ENCODE peak calls at places on chromosomes 5 and 9, in six cellular contexts. One of them, this sample, is unnamed.

GRCh38 chr9:93315118-93315517 is 131.2 kb downstream of the WNK2 start:
- DNase-seq in RKO: no peak
- DNase-seq in left cardiac atrium: no peak
- DNase-seq in cardiac septum: no peak
- DNase-seq in frontal cortex: no peak
- DNase-seq in mesenteric fat pad: no peak
- DNase-seq in this sample: no peak

GRCh38 chr9:6781476-6781875 is 23.7 kb downstream of the KDM4C start:
- DNase-seq in left cardiac atrium: no peak
- DNase-seq in mesenteric fat pad: no peak
- DNase-seq in frontal cortex: no peak
- DNase-seq in cardiac septum: no peak
- DNase-seq in RKO: no peak
- DNase-seq in this sample: no peak

GRCh38 chr9:131984564-131984963 is 95.1 kb downstream of the MED27 start:
- DNase-seq in left cardiac atrium: no peak
- DNase-seq in mesenteric fat pad: no peak
- DNase-seq in frontal cortex: no peak
- DNase-seq in RKO: no peak
- DNase-seq in cardiac septum: no peak
- DNase-seq in this sample: no peak

GRCh38 chr5:122163151-122164069 is 34.1 kb downstream of the ZNF474 start:
- DNase-seq in RKO: peak
- DNase-seq in frontal cortex: no peak
- DNase-seq in cardiac septum: no peak
- DNase-seq in mesenteric fat pad: no peak
- DNase-seq in left cardiac atrium: no peak
- DNase-seq in this sample: peak

GRCh38 chr9:124248992-124249391 is 8.8 kb upstream of the NEK6 start:
- DNase-seq in cardiac septum: no peak
- DNase-seq in RKO: no peak
- DNase-seq in left cardiac atrium: no peak
- DNase-seq in mesenteric fat pad: no peak
- DNase-seq in frontal cortex: no peak
- DNase-seq in this sample: no peak

GRCh38 chr5:170740586-170741205 is 42.8 kb upstream of the GABRP start:
- DNase-seq in left cardiac atrium: no peak
- DNase-seq in cardiac septum: no peak
- DNase-seq in mesenteric fat pad: no peak
- DNase-seq in frontal cortex: no peak
- DNase-seq in RKO: no peak
- DNase-seq in this sample: no peak

GRCh38 chr9:136225748-136226679 is 19.6 kb downstream of the QSOX2 start:
- DNase-seq in RKO: peak
- DNase-seq in cardiac septum: no peak
- DNase-seq in mesenteric fat pad: no peak
- DNase-seq in frontal cortex: no peak
- DNase-seq in left cardiac atrium: no peak
- DNase-seq in this sample: peak

GRCh38 chr9:85536076-85536475 is 205.7 kb downstream of the AGTPBP1 start:
- DNase-seq in cardiac septum: no peak
- DNase-seq in left cardiac atrium: peak
- DNase-seq in RKO: no peak
- DNase-seq in mesenteric fat pad: no peak
- DNase-seq in frontal cortex: no peak
- DNase-seq in this sample: no peak

GRCh38 chr9:136606687-136607333 is 55.9 kb upstream of the EGFL7 start:
- DNase-seq in cardiac septum: no peak
- DNase-seq in frontal cortex: no peak
- DNase-seq in mesenteric fat pad: no peak
- DNase-seq in left cardiac atrium: no peak
- DNase-seq in RKO: no peak
- DNase-seq in this sample: no peak

GRCh38 chr5:67033893-67034605 is 162.6 kb downstream of the CD180 start:
- DNase-seq in frontal cortex: no peak
- DNase-seq in cardiac septum: no peak
- DNase-seq in left cardiac atrium: no peak
- DNase-seq in mesenteric fat pad: no peak
- DNase-seq in RKO: no peak
- DNase-seq in this sample: no peak

GRCh38 chr9:112819635-112820496 is 69.3 kb downstream of the SNX30 start:
- DNase-seq in frontal cortex: no peak
- DNase-seq in mesenteric fat pad: no peak
- DNase-seq in cardiac septum: no peak
- DNase-seq in RKO: peak
- DNase-seq in left cardiac atrium: peak
- DNase-seq in this sample: peak

GRCh38 chr5:149135536-149136201 is 5.6 kb upstream of the ABLIM3 start:
- DNase-seq in RKO: no peak
- DNase-seq in cardiac septum: no peak
- DNase-seq in mesenteric fat pad: no peak
- DNase-seq in left cardiac atrium: no peak
- DNase-seq in frontal cortex: no peak
- DNase-seq in this sample: no peak

GRCh38 chr5:15321771-15322170 is 178.2 kb upstream of the FBXL7 start:
- DNase-seq in mesenteric fat pad: no peak
- DNase-seq in frontal cortex: no peak
- DNase-seq in RKO: no peak
- DNase-seq in cardiac septum: no peak
- DNase-seq in left cardiac atrium: no peak
- DNase-seq in this sample: no peak

GRCh38 chr5:83632874-83633273 is 87.8 kb downstream of the HAPLN1 start:
- DNase-seq in cardiac septum: no peak
- DNase-seq in mesenteric fat pad: no peak
- DNase-seq in left cardiac atrium: no peak
- DNase-seq in RKO: no peak
- DNase-seq in frontal cortex: no peak
- DNase-seq in this sample: no peak

GRCh38 chr5:27083763-27084420 is 45.5 kb upstream of the CDH9 start:
- DNase-seq in mesenteric fat pad: no peak
- DNase-seq in cardiac septum: no peak
- DNase-seq in left cardiac atrium: no peak
- DNase-seq in RKO: no peak
- DNase-seq in frontal cortex: no peak
- DNase-seq in this sample: no peak

GRCh38 chr5:102090770-102091169 is 205.3 kb downstream of the SLCO4C1 start:
- DNase-seq in cardiac septum: no peak
- DNase-seq in left cardiac atrium: no peak
- DNase-seq in mesenteric fat pad: no peak
- DNase-seq in RKO: peak
- DNase-seq in frontal cortex: no peak
- DNase-seq in this sample: peak

GRCh38 chr9:15370496-15371464 is 51.9 kb upstream of the SNAPC3 start:
- DNase-seq in mesenteric fat pad: no peak
- DNase-seq in frontal cortex: no peak
- DNase-seq in RKO: no peak
- DNase-seq in cardiac septum: no peak
- DNase-seq in left cardiac atrium: no peak
- DNase-seq in this sample: peak

GRCh38 chr9:34896112-34896511 is 62.0 kb upstream of the PHF24 start:
- DNase-seq in mesenteric fat pad: no peak
- DNase-seq in cardiac septum: no peak
- DNase-seq in frontal cortex: no peak
- DNase-seq in RKO: peak
- DNase-seq in left cardiac atrium: no peak
- DNase-seq in this sample: peak

GRCh38 chr5:117131048-117131679 is 556.5 kb upstream of the SEMA6A start:
- DNase-seq in cardiac septum: no peak
- DNase-seq in mesenteric fat pad: no peak
- DNase-seq in frontal cortex: no peak
- DNase-seq in RKO: no peak
- DNase-seq in left cardiac atrium: no peak
- DNase-seq in this sample: no peak

GRCh38 chr5:138354926-138355378 is 2.5 kb downstream of the KDM3B start:
- DNase-seq in mesenteric fat pad: no peak
- DNase-seq in frontal cortex: no peak
- DNase-seq in cardiac septum: no peak
- DNase-seq in left cardiac atrium: peak
- DNase-seq in RKO: peak
- DNase-seq in this sample: peak

GRCh38 chr9:108467653-108468324 is 388.0 kb downstream of the ACTL7B start:
- DNase-seq in frontal cortex: no peak
- DNase-seq in mesenteric fat pad: no peak
- DNase-seq in RKO: peak
- DNase-seq in left cardiac atrium: no peak
- DNase-seq in cardiac septum: no peak
- DNase-seq in this sample: no peak

GRCh38 chr9:89903076-89903475 is 298.3 kb downstream of the GADD45G start:
- DNase-seq in cardiac septum: no peak
- DNase-seq in left cardiac atrium: no peak
- DNase-seq in mesenteric fat pad: peak
- DNase-seq in RKO: no peak
- DNase-seq in frontal cortex: no peak
- DNase-seq in this sample: no peak

GRCh38 chr9:87667164-87667738 is 58.7 kb upstream of the CTSL start:
- DNase-seq in mesenteric fat pad: peak
- DNase-seq in RKO: peak
- DNase-seq in left cardiac atrium: no peak
- DNase-seq in cardiac septum: no peak
- DNase-seq in frontal cortex: no peak
- DNase-seq in this sample: peak

GRCh38 chr9:33923998-33924701 is 107.2 kb downstream of the UBE2R2 start:
- DNase-seq in frontal cortex: no peak
- DNase-seq in left cardiac atrium: no peak
- DNase-seq in RKO: no peak
- DNase-seq in cardiac septum: no peak
- DNase-seq in mesenteric fat pad: peak
- DNase-seq in this sample: no peak

GRCh38 chr5:180119031-180119885 is 47.7 kb upstream of the RNF130 start:
- DNase-seq in RKO: no peak
- DNase-seq in cardiac septum: peak
- DNase-seq in left cardiac atrium: peak
- DNase-seq in mesenteric fat pad: peak
- DNase-seq in frontal cortex: no peak
- DNase-seq in this sample: no peak

GRCh38 chr9:4114569-4115505 is 185.0 kb downstream of the GLIS3 start:
- DNase-seq in left cardiac atrium: no peak
- DNase-seq in RKO: no peak
- DNase-seq in mesenteric fat pad: no peak
- DNase-seq in cardiac septum: no peak
- DNase-seq in frontal cortex: no peak
- DNase-seq in this sample: no peak

GRCh38 chr5:59560553-59560952 is 333.0 kb downstream of the PDE4D start:
- DNase-seq in cardiac septum: no peak
- DNase-seq in RKO: no peak
- DNase-seq in mesenteric fat pad: no peak
- DNase-seq in frontal cortex: no peak
- DNase-seq in left cardiac atrium: no peak
- DNase-seq in this sample: no peak

GRCh38 chr5:95673076-95673475 is 9.7 kb downstream of the SPATA9 start:
- DNase-seq in RKO: no peak
- DNase-seq in mesenteric fat pad: no peak
- DNase-seq in cardiac septum: no peak
- DNase-seq in left cardiac atrium: no peak
- DNase-seq in frontal cortex: no peak
- DNase-seq in this sample: no peak

GRCh38 chr9:76905984-76906861 is at the start of gene PRUNE2:
- DNase-seq in frontal cortex: peak
- DNase-seq in cardiac septum: peak
- DNase-seq in RKO: peak
- DNase-seq in left cardiac atrium: peak
- DNase-seq in mesenteric fat pad: peak
- DNase-seq in this sample: peak

GRCh38 chr9:38018964-38019602 is 49.9 kb downstream of the SHB start:
- DNase-seq in left cardiac atrium: peak
- DNase-seq in RKO: peak
- DNase-seq in frontal cortex: no peak
- DNase-seq in cardiac septum: no peak
- DNase-seq in mesenteric fat pad: no peak
- DNase-seq in this sample: peak

This sample was measured in neural progenitor cell.